ENCODE peak calls at places on chromosomes 11 and 22, in eight cellular contexts. W, C, S, X, D, I, O and U are unnamed samples.

GRCh38 chr11:69166186-69167115 is 10.7 kb downstream of the SMIM38 start:
- DNase-seq in W (no peak), C (peak), S (peak), X (peak), D (peak), I (no peak), O (peak), U (peak)

GRCh38 chr11:60871378-60872061 is 4.2 kb downstream of the ZP1 start:
- DNase-seq in W (peak), C (no peak), S (no peak), X (no peak), D (no peak), I (no peak), O (no peak), U (peak)

GRCh38 chr11:10044618-10045017 is 249.4 kb downstream of the SBF2 start:
- DNase-seq in W (no peak), C (peak), S (peak), X (no peak), D (peak), I (no peak), O (peak), U (peak)

GRCh38 chr11:104093426-104094280 is 57.2 kb downstream of the DDI1 start:
- DNase-seq in W (no peak), C (no peak), S (no peak), X (no peak), D (no peak), I (no peak), O (no peak), U (no peak)

GRCh38 chr11:77206264-77207018 is 78.4 kb downstream of the MYO7A start:
- DNase-seq in W (peak), C (no peak), S (no peak), X (no peak), D (no peak), I (no peak), O (no peak), U (no peak)

GRCh38 chr11:40405614-40406013 is 1053.8 kb downstream of the LRRC4C start:
- DNase-seq in W (no peak), C (no peak), S (no peak), X (no peak), D (no peak), I (no peak), O (no peak), U (no peak)

GRCh38 chr22:37627545-37627944 is 11.9 kb upstream of the SH3BP1 start:
- DNase-seq in W (peak), C (no peak), S (no peak), X (no peak), D (no peak), I (no peak), O (no peak), U (no peak)

GRCh38 chr11:43573233-43573632 is 107.3 kb upstream of the HSD17B12 start:
- DNase-seq in W (no peak), C (peak), S (peak), X (no peak), D (no peak), I (no peak), O (peak), U (peak)

GRCh38 chr11:15710593-15711260 is 596.0 kb downstream of the INSC start:
- DNase-seq in W (no peak), C (no peak), S (peak), X (no peak), D (no peak), I (peak), O (no peak), U (no peak)

GRCh38 chr11:93603225-93603624 is 58.3 kb upstream of the CEP295 start:
- DNase-seq in W (no peak), C (no peak), S (no peak), X (no peak), D (no peak), I (no peak), O (no peak), U (no peak)

GRCh38 chr22:17601031-17601430 is 27.5 kb downstream of the ATP6V1E1 start:
- DNase-seq in W (no peak), C (no peak), S (no peak), X (no peak), D (no peak), I (no peak), O (no peak), U (no peak)

GRCh38 chr22:31829505-31829904 is 75.7 kb downstream of the DEPDC5 start:
- DNase-seq in W (no peak), C (peak), S (no peak), X (no peak), D (peak), I (no peak), O (peak), U (peak)

GRCh38 chr11:34234086-34234740 is 123.6 kb downstream of the ABTB2 start:
- DNase-seq in W (no peak), C (peak), S (peak), X (peak), D (peak), I (no peak), O (peak), U (peak)

GRCh38 chr11:75795276-75796090 is 19.5 kb upstream of the UVRAG start:
- DNase-seq in W (no peak), C (no peak), S (no peak), X (peak), D (no peak), I (no peak), O (peak), U (no peak)

GRCh38 chr11:91404344-91404743 is 820.3 kb upstream of the FAT3 start:
- DNase-seq in W (no peak), C (no peak), S (no peak), X (no peak), D (no peak), I (no peak), O (no peak), U (no peak)

GRCh38 chr22:46942816-46943783 is 180.7 kb downstream of the TBC1D22A start:
- DNase-seq in W (peak), C (no peak), S (no peak), X (no peak), D (no peak), I (peak), O (peak), U (no peak)

GRCh38 chr11:75398906-75399305 is 412 bp upstream of the RPS3 start:
- DNase-seq in W (no peak), C (no peak), S (no peak), X (no peak), D (no peak), I (no peak), O (no peak), U (no peak)

GRCh38 chr11:105524286-105524685 is 85.6 kb upstream of the GRIA4 start:
- DNase-seq in W (no peak), C (no peak), S (peak), X (no peak), D (no peak), I (no peak), O (no peak), U (peak)

GRCh38 chr11:68273056-68273738 is 1.4 kb upstream of the C11orf24 start:
- DNase-seq in W (peak), C (no peak), S (no peak), X (no peak), D (no peak), I (no peak), O (no peak), U (no peak)

GRCh38 chr11:74311352-74311926 is at the start of gene P4HA3:
- DNase-seq in W (peak), C (peak), S (peak), X (peak), D (peak), I (peak), O (peak), U (no peak)

GRCh38 chr11:44711113-44711512 is 15.6 kb upstream of the TSPAN18 start:
- DNase-seq in W (no peak), C (no peak), S (peak), X (no peak), D (no peak), I (no peak), O (no peak), U (no peak)

GRCh38 chr11:1746516-1746931 is 3.9 kb downstream of the IFITM10 start:
- DNase-seq in W (peak), C (no peak), S (no peak), X (no peak), D (peak), I (no peak), O (no peak), U (peak)

GRCh38 chr11:674406-674805 is 20.6 kb downstream of the DEAF1 start:
- DNase-seq in W (no peak), C (no peak), S (no peak), X (no peak), D (no peak), I (no peak), O (no peak), U (no peak)

GRCh38 chr11:73997120-73997772 is 11.6 kb downstream of the UCP3 start:
- DNase-seq in W (no peak), C (no peak), S (no peak), X (no peak), D (no peak), I (no peak), O (no peak), U (no peak)

GRCh38 chr11:6568191-6568918 is 35.1 kb downstream of the RRP8 start:
- DNase-seq in W (no peak), C (no peak), S (peak), X (peak), D (peak), I (no peak), O (peak), U (peak)

GRCh38 chr11:2586091-2586792 is 113.6 kb downstream of the KCNQ1OT1 start:
- DNase-seq in W (peak), C (no peak), S (no peak), X (peak), D (no peak), I (peak), O (no peak), U (no peak)

GRCh38 chr11:16902979-16903378 is 111.2 kb downstream of the PLEKHA7 start:
- DNase-seq in W (no peak), C (no peak), S (no peak), X (no peak), D (peak), I (no peak), O (peak), U (no peak)
- TF ChIP-seq CTCF in W (no peak), C (no peak), S (no peak), X (no peak), D (no peak), I (no peak), O (no peak), U (no peak)

DNA sequence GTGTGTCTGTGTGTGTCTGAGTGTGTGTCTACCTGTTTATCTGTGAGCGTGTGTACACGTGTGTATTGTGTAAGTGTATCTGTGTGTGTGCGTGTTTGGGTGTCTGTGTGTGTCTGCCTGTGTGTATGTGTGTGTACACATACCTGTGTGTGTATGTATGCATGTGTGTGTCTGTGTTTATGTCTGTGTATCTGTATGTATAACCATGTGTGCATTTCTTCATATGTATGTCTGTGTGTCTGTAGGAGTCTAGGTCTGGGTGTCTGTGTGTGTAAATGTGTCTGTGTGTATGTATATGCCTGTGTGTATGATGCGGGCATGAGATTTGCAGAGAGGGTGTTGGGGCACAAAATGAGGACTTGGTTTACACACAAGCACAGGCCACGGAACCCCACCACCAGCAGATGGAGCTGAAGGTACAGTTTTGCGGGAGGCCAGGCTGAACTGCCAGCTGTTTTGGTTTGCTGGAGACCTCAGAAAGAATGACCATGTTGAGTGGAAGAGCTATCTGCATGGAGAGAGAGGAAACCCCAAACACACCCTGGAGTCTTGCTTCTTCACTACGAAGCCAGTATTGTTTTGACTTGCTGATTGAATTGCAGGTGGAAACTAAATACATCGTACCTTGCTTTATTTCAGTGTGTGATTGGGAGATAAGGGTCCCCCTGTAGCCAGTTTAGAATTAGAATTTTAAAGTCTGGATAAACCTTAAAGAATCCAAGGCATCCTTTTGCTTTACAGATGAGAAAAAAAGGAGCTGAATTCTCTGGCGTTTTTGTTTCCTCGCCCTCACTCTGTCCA is 497.2 kb downstream of the NTM start:
- DNase-seq in W (no peak), C (no peak), S (peak), X (peak), D (peak), I (peak), O (peak), U (peak)
- TF ChIP-seq CTCF in W (no peak), C (no peak), S (peak), X (peak), D (peak), I (peak), O (peak), U (no peak)

DNA sequence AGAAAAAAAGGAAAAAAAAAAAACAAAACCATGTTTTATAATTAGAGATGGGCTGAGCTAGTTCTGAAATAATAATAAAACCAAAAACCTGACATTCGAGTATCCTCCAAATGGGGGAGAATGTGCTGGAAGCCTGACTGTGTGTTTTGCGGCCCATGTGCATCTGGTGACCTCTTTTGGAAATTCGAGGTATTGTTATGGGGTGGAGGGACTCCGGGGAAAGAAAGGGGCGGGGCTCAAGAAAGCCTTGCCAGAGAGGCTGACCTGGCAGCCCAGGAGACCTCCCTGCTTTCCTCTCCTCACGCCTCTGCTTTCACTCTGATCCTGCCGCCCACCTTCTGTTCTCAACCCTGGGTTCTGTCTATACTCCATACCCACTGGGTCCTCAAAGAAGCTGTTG is 72.9 kb downstream of the CTTN start:
- DNase-seq in W (no peak), C (peak), S (peak), X (no peak), D (no peak), I (no peak), O (no peak), U (peak)
- TF ChIP-seq CTCF in W (no peak), C (peak), S (peak), X (no peak), D (peak), I (no peak), O (no peak), U (peak)

GRCh38 chr11:118149493-118149892 is 3.1 kb downstream of the SCN4B start:
- DNase-seq in W (no peak), C (no peak), S (no peak), X (no peak), D (no peak), I (no peak), O (no peak), U (no peak)
- TF ChIP-seq CTCF in W (no peak), C (no peak), S (no peak), X (no peak), D (no peak), I (no peak), O (no peak), U (no peak)

GRCh38 chr11:72348250-72348649 is 86.1 kb downstream of the CLPB start:
- DNase-seq in W (no peak), C (no peak), S (no peak), X (no peak), D (no peak), I (no peak), O (no peak), U (no peak)
- TF ChIP-seq CTCF in W (no peak), C (no peak), S (no peak), X (no peak), D (peak), I (no peak), O (no peak), U (no peak)

GRCh38 chr11:102596578-102596977 is 28.6 kb downstream of the MMP20 start:
- DNase-seq in W (no peak), C (no peak), S (no peak), X (no peak), D (no peak), I (no peak), O (no peak), U (no peak)

GRCh38 chr11:102590646-102591045 is 34.5 kb downstream of the MMP20 start:
- DNase-seq in W (no peak), C (no peak), S (no peak), X (no peak), D (no peak), I (no peak), O (no peak), U (no peak)

GRCh38 chr11:102589047-102589459 is 36.1 kb downstream of the MMP20 start:
- DNase-seq in W (no peak), C (no peak), S (no peak), X (no peak), D (no peak), I (no peak), O (no peak), U (no peak)

GRCh38 chr11:102591160-102591718 is 33.9 kb downstream of the MMP20 start:
- DNase-seq in W (no peak), C (no peak), S (no peak), X (no peak), D (no peak), I (no peak), O (no peak), U (no peak)

GRCh38 chr11:102592634-102593581 is 32.2 kb downstream of the MMP20 start:
- DNase-seq in W (no peak), C (peak), S (peak), X (no peak), D (peak), I (no peak), O (peak), U (peak)
- TF ChIP-seq CTCF in W (no peak), C (peak), S (peak), X (peak), D (peak), I (no peak), O (peak), U (peak)